ENCODE peak calls at places on chromosomes 1 and 21, in eight cellular contexts. X is ovary, N is suprapubic skin, G is foreskin keratinocyte, H is H9, P is colonic mucosa, T is right cardiac atrium, C is upper lobe of right lung. K is an unnamed sample.

GRCh38 chr1:145991799-145992412 is 4.5 kb downstream of the TXNIP start:
- DNase-seq in P (no peak), C (no peak), H (no peak), N (peak; percentile 54), X (no peak), T (no peak), G (no peak), K (no peak)

GRCh38 chr1:177817969-177818872 is 151.6 kb downstream of the SEC16B start:
- DNase-seq in T (no peak), P (no peak), X (no peak), C (no peak), G (no peak), H (no peak), N (no peak), K (no peak)

GRCh38 chr1:33426906-33427305 is 4.0 kb downstream of the PHC2 start:
- DNase-seq in P (no peak), X (no peak), T (no peak), H (no peak), G (no peak), N (no peak), C (no peak), K (no peak)

GRCh38 chr21:46255758-46256337 is 27.3 kb upstream of the LSS start:
- DNase-seq in G (no peak), X (no peak), N (no peak), C (peak; percentile 49), H (no peak), T (no peak), P (no peak), K (no peak)

GRCh38 chr1:245710961-245711903 is 556.4 kb downstream of the KIF26B start:
- DNase-seq in X (no peak), C (no peak), P (no peak), N (no peak), G (no peak), H (peak; percentile 69), T (no peak), K (no peak)

GRCh38 chr1:234584926-234585325 is 25.1 kb downstream of the IRF2BP2 start:
- DNase-seq in T (peak; percentile 75), C (no peak), N (no peak), P (no peak), X (no peak), H (no peak), G (no peak), K (no peak)

GRCh38 chr1:24406783-24407182 is 6.8 kb downstream of the STPG1 start:
- DNase-seq in H (no peak), G (no peak), N (no peak), X (no peak), P (no peak), C (no peak), T (no peak), K (no peak)

GRCh38 chr1:25799758-25800537 is at the start of gene SELENON:
- DNase-seq in P (peak; percentile 49), N (no peak), C (peak; percentile 89), X (peak; percentile 63), G (no peak), H (peak; percentile 90), T (peak; percentile 94), K (peak; percentile 26)

GRCh38 chr1:228367798-228368791 is 38.5 kb downstream of the TRIM11 start:
- DNase-seq in N (no peak), P (no peak), T (peak; percentile 74), H (peak; percentile 50), C (peak; percentile 60), G (no peak), X (no peak), K (no peak)

GRCh38 chr1:48227165-48228013 is 4.9 kb downstream of the SLC5A9 start:
- DNase-seq in N (no peak), X (no peak), T (no peak), C (no peak), H (no peak), P (no peak), G (no peak), K (no peak)

GRCh38 chr1:235011064-235011598 is 117.5 kb downstream of the TOMM20 start:
- DNase-seq in X (no peak), C (no peak), G (no peak), T (no peak), H (no peak), P (no peak), N (peak; percentile 30), K (peak; percentile 21)

DNA sequence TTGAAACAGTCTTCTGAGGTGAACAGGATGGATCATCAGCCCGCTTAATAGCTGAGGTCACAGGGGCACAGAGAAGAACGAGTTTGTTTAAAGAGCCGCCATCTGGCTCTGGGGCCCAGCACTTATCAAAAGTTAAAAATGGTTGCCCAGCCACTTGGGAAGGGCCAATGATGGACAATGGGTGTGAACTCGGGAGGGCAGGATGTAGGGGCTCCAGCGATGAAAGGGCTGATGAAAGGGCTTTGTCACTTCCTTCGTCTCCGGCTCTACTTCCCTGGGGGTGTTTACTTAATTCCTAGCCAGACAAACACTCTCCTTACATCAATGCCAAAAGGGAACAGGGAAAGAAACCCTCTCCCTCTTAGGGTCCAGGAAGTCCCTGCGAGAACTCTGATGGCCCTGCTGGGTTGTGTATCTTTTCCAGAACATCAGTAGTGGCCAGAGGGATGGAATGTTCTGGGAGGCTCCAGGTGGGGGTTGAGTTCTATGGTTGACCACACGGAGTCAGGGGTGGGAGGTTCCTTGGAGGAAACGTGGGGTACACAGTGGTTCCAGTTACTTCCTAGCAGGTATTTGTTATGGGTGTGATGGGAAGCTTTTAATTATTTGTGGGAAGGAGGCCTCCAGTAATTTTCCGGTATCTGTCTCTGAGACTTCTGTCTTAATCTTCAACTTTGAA is 9.0 kb upstream of the ABCG1 start:
- DNase-seq in H (no peak), P (no peak), C (no peak), G (no peak), N (no peak), X (no peak), T (no peak), K (no peak)
- H3K4me1 ChIP-seq in H (no peaks in the 10 kb centered on the region), P (no peaks in the 10 kb centered on the region), C (peaks cover 5% of the 10 kb centered on the region), G (no peaks in the 10 kb centered on the region), N (no peaks in the 10 kb centered on the region), X (no peaks in the 10 kb centered on the region), T (no peaks in the 10 kb centered on the region), K (no peaks in the 10 kb centered on the region)

GRCh38 chr21:34093083-34093482 is 19.7 kb downstream of the MRPS6 start:
- DNase-seq in P (no peak), H (no peak), X (no peak), T (no peak), C (no peak), N (no peak), G (no peak), K (no peak)

GRCh38 chr21:34092241-34092921 is 19.0 kb downstream of the MRPS6 start:
- DNase-seq in T (no peak), G (no peak), X (no peak), C (no peak), H (no peak), P (no peak), N (no peak), K (no peak)

GRCh38 chr21:34091032-34091431 is 17.7 kb downstream of the MRPS6 start:
- DNase-seq in C (no peak), G (no peak), X (no peak), N (no peak), H (no peak), T (no peak), P (no peak), K (no peak)

GRCh38 chr21:34091607-34092006 is 18.2 kb downstream of the MRPS6 start:
- DNase-seq in C (no peak), X (no peak), N (no peak), H (no peak), T (no peak), P (no peak), G (no peak), K (no peak)

GRCh38 chr21:34094949-34095348 is 21.6 kb downstream of the MRPS6 start:
- DNase-seq in X (no peak), T (no peak), G (no peak), N (no peak), C (no peak), P (no peak), H (no peak), K (no peak)
- H3K27ac ChIP-seq in X (no peak overlapping the region), T (no peak overlapping the region), G (no peak overlapping the region), N (no peak overlapping the region), C (no peak overlapping the region), P (no peak overlapping the region), H (no peak overlapping the region), K (no peak overlapping the region)

GRCh38 chr1:116382857-116383256 is 9.8 kb downstream of the ATP1A1 start:
- DNase-seq in T (no peak), X (no peak), N (no peak), G (no peak), C (no peak), P (no peak), H (no peak), K (no peak)
- H3K4me1 ChIP-seq in T (peaks cover 22% of the 10 kb centered on the region), X (peaks cover 37% of the 10 kb centered on the region), N (peaks cover 72% of the 10 kb centered on the region), G (peaks cover 10% of the 10 kb centered on the region), C (peaks cover 70% of the 10 kb centered on the region), P (peaks cover 30% of the 10 kb centered on the region), H (peaks cover 3% of the 10 kb centered on the region), K (peaks cover 70% of the 10 kb centered on the region)

GRCh38 chr1:230978491-230979388 is at the start of the genes ARV1 and TTC13:
- DNase-seq in H (peak; percentile 99), T (peak; percentile 100), G (peak; percentile 94), N (peak; percentile 98), C (peak; percentile 100), P (peak; percentile 98), X (peak; percentile 99), K (peak; percentile 95)
- H3K27ac ChIP-seq in H (no peak within 1 kb of the TSS), T (peak within 1 kb of the TSS; percentile 79), G (no peak within 1 kb of the TSS), N (peak within 1 kb of the TSS; percentile 61), C (peak within 1 kb of the TSS; percentile 77), P (peak within 1 kb of the TSS; percentile 76), X (no peak within 1 kb of the TSS), K (peak within 1 kb of the TSS; percentile 75)

GRCh38 chr1:116389013-116389412 is 16.0 kb downstream of the ATP1A1 start:
- DNase-seq in G (no peak), C (no peak), P (no peak), X (no peak), T (peak; percentile 57), H (no peak), N (no peak), K (no peak)

GRCh38 chr1:116391207-116391606 is 18.2 kb downstream of the ATP1A1 start:
- DNase-seq in G (no peak), H (no peak), P (no peak), C (no peak), X (no peak), T (no peak), N (no peak), K (no peak)

GRCh38 chr1:116388122-116388521 is 15.1 kb downstream of the ATP1A1 start:
- DNase-seq in N (no peak), C (no peak), X (no peak), P (no peak), G (no peak), H (no peak), T (no peak), K (no peak)

GRCh38 chr1:116389705-116390104 is 16.7 kb downstream of the ATP1A1 start:
- DNase-seq in H (no peak), X (no peak), C (no peak), P (no peak), G (no peak), N (no peak), T (no peak), K (no peak)

GRCh38 chr1:116390195-116390594 is 17.2 kb downstream of the ATP1A1 start:
- DNase-seq in N (no peak), C (no peak), X (no peak), G (no peak), H (no peak), T (no peak), P (no peak), K (no peak)
- H3K4me1 ChIP-seq in N (peaks cover 16% of the 10 kb centered on the region), C (peaks cover 29% of the 10 kb centered on the region), X (peaks cover 9% of the 10 kb centered on the region), G (peaks cover 8% of the 10 kb centered on the region), H (no peaks in the 10 kb centered on the region), T (no peaks in the 10 kb centered on the region), P (peaks cover 3% of the 10 kb centered on the region), K (peaks cover 44% of the 10 kb centered on the region)